ENCODE peak calls at places on chromosomes 3 and 15, in eight cellular contexts. Q is HS-5; W is HFFc6; S is foreskin fibroblast; I is brain microvascular endothelial cell; O is psoas muscle; V is CD4-positive, alpha-beta memory T cell; R is ELR. E is an unnamed sample.

GRCh38 chr3:56737001-56737400 is 53.9 kb upstream of the TASOR start:
- DNase-seq in W (no peak), Q (no peak), I (no peak), O (no peak), V (no peak), S (no peak), R (no peak), E (no peak)

GRCh38 chr3:112739252-112739945 is 98.5 kb upstream of the CCDC80 start:
- DNase-seq in S (peak), W (peak), R (peak), O (no peak), V (no peak), Q (no peak), I (peak), E (no peak)

GRCh38 chr3:74532446-74532845 is 82.0 kb downstream of the CNTN3 start:
- DNase-seq in S (peak), I (peak), V (no peak), Q (peak), O (no peak), R (peak), W (peak), E (peak)

GRCh38 chr3:120052225-120052624 is 42.0 kb downstream of the GSK3B start:
- DNase-seq in R (no peak), I (no peak), S (no peak), O (no peak), W (no peak), V (no peak), Q (no peak), E (no peak)

GRCh38 chr3:59919581-59919980 is 869.8 kb upstream of the CFAP20DC start:
- DNase-seq in W (no peak), I (no peak), S (no peak), Q (no peak), R (no peak), O (no peak), V (no peak), E (no peak)

GRCh38 chr3:151008699-151009098 is 36.2 kb upstream of the CLRN1 start:
- DNase-seq in W (peak), I (peak), V (no peak), Q (no peak), S (peak), O (no peak), R (peak), E (peak)

GRCh38 chr3:63228087-63228486 is 50.0 kb upstream of the SYNPR start:
- DNase-seq in O (no peak), W (no peak), V (no peak), S (no peak), I (no peak), R (no peak), Q (no peak), E (no peak)

GRCh38 chr15:45855907-45856579 is 221.2 kb downstream of the SQOR start:
- DNase-seq in V (no peak), W (peak), I (no peak), S (peak), Q (peak), O (no peak), R (peak), E (no peak)

GRCh38 chr3:178562143-178562868 is 26.1 kb downstream of the KCNMB2 start:
- DNase-seq in R (peak), S (peak), O (no peak), Q (peak), V (no peak), W (no peak), I (peak), E (no peak)

GRCh38 chr3:39812537-39812936 is 3.1 kb downstream of the MYRIP start:
- DNase-seq in W (no peak), O (no peak), V (no peak), R (peak), I (no peak), S (peak), Q (no peak), E (no peak)

GRCh38 chr3:154486949-154487348 is 57.0 kb upstream of the GPR149 start:
- DNase-seq in R (no peak), Q (no peak), O (peak), S (no peak), I (no peak), W (no peak), V (no peak), E (no peak)

GRCh38 chr3:143538577-143538981 is 309.7 kb downstream of the SLC9A9 start:
- DNase-seq in Q (peak), W (no peak), I (peak), O (no peak), V (no peak), S (peak), R (peak), E (no peak)

GRCh38 chr3:183911087-183911486 is 26.4 kb upstream of the PARL start:
- DNase-seq in V (no peak), S (no peak), R (no peak), I (no peak), Q (no peak), W (no peak), O (no peak), E (no peak)

GRCh38 chr15:90115783-90116182 is 13.5 kb upstream of the IDH2 start:
- DNase-seq in O (no peak), Q (no peak), I (no peak), S (no peak), V (no peak), R (no peak), W (no peak), E (no peak)

GRCh38 chr3:149299938-149300791 is 33.3 kb downstream of the TM4SF18 start:
- DNase-seq in Q (peak), O (no peak), R (peak), V (no peak), S (peak), I (peak), W (peak), E (peak)